ENCODE peak calls at places on chromosomes 1 and 21, in eight cellular contexts. U is thoracic aorta, P is OCI-LY7, X is psoas muscle, I is heart right ventricle, E is GM23338, K is AG09309, N is lower lobe of right lung. J is an unnamed sample.

GRCh38 chr1:147895123-147895522 is 7.5 kb upstream of the GJA8 start:
- DNase-seq in E (no peak), X (no peak), K (no peak), I (no peak), U (no peak), N (no peak), P (no peak), J (no peak)

GRCh38 chr1:106568575-106568974 is 487.9 kb upstream of the PRMT6 start:
- DNase-seq in N (no peak), I (no peak), U (no peak), P (no peak), E (no peak), K (no peak), X (no peak), J (no peak)

GRCh38 chr1:87334351-87335174 is 5.9 kb downstream of the LMO4 start:
- DNase-seq in P (peak; percentile 30), N (no peak), K (no peak), I (peak; percentile 19), U (no peak), X (no peak), E (peak; percentile 78), J (no peak)

GRCh38 chr1:108747128-108747827 is 804 bp downstream of the STXBP3 start:
- DNase-seq in N (peak; percentile 84), I (peak; percentile 67), X (peak; percentile 87), E (peak; percentile 83), K (peak; percentile 46), P (peak; percentile 42), U (peak; percentile 59), J (peak; percentile 86)

GRCh38 chr1:162578071-162578705 is 16.7 kb downstream of the UAP1 start:
- DNase-seq in X (no peak), P (no peak), I (no peak), U (no peak), N (no peak), K (no peak), E (no peak), J (no peak)

GRCh38 chr1:215137985-215138384 is 55.4 kb downstream of the KCNK2 start:
- DNase-seq in N (no peak), X (no peak), K (no peak), I (no peak), P (no peak), E (no peak), U (no peak), J (no peak)

GRCh38 chr21:35563885-35564451 is 496.4 kb downstream of the SETD4 start:
- DNase-seq in U (peak; percentile 13), N (no peak), X (peak; percentile 76), E (no peak), I (peak; percentile 49), P (no peak), K (peak; percentile 98), J (no peak)

GRCh38 chr1:236795757-236796719 is 946 bp downstream of the MTR start:
- DNase-seq in K (peak; percentile 14), E (peak; percentile 5), X (no peak), N (no peak), U (no peak), I (no peak), P (peak; percentile 8), J (peak; percentile 46)

GRCh38 chr1:83006271-83006670 is 992.7 kb downstream of the TTLL7 start:
- DNase-seq in K (no peak), X (no peak), I (no peak), U (no peak), N (no peak), P (no peak), E (no peak), J (no peak)

GRCh38 chr1:235024706-235025421 is 103.8 kb downstream of the TOMM20 start:
- DNase-seq in I (no peak), E (no peak), X (no peak), P (no peak), N (no peak), U (no peak), K (no peak), J (no peak)

GRCh38 chr1:21885236-21886037 is 51.7 kb downstream of the HSPG2 start:
- DNase-seq in N (no peak), I (no peak), U (no peak), X (peak; percentile 45), K (no peak), E (no peak), P (no peak), J (no peak)

DNA sequence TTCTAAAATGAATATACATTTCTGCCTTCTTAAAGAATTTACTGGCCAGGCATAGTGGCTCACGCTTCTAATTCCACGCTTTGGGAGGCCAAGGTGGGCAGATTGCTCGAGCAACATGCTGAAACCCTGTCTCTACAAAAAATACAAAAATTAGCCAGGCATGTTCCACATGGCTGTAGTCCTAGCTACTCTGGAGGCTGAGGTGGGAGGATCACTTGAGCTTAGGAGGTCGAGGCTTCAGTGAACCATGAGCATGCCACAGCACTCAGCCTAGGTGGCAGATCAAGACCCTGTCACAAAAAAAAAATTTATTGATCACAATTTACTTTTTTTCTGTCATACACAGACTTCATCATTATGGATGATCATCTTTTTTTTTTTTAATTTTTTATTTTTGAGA is 11.5 kb downstream of the CDC14A start:
- DNase-seq in N (no peak), U (no peak), E (no peak), X (no peak), K (no peak), P (no peak), I (no peak), J (no peak)
- H3K4me3 ChIP-seq in N (no peak overlapping the region), U (no peak overlapping the region), E (no peak overlapping the region), X (no peak overlapping the region), K (no peak overlapping the region), P (no peak overlapping the region), I (no peak overlapping the region), J (no peak overlapping the region)

GRCh38 chr1:9246841-9247785 is 12.5 kb downstream of the H6PD start:
- DNase-seq in E (peak; percentile 61), K (no peak), N (no peak), X (peak; percentile 62), U (no peak), I (no peak), P (no peak), J (no peak)
- TF ChIP-seq CTCF in E (peak; percentile 45), K (no peak), N (no peak), X (no peak), U (no peak), I (no peak), P (peak; percentile 19), J (no peak)

GRCh38 chr1:201063190-201063544 is 39.7 kb upstream of the KIF21B start:
- DNase-seq in E (no peak), U (no peak), K (no peak), N (no peak), P (no peak), I (no peak), X (no peak), J (no peak)

GRCh38 chr1:201066986-201067385 is 43.5 kb upstream of the KIF21B start:
- DNase-seq in K (no peak), U (no peak), I (no peak), N (no peak), X (peak; percentile 9), E (no peak), P (no peak), J (no peak)

GRCh38 chr1:201064806-201065205 is 41.3 kb upstream of the KIF21B start:
- DNase-seq in X (peak; percentile 15), I (no peak), K (no peak), U (no peak), E (no peak), P (no peak), N (no peak), J (no peak)

GRCh38 chr1:201062511-201063189 is 39.1 kb upstream of the KIF21B start:
- DNase-seq in E (peak; percentile 37), P (no peak), N (no peak), K (no peak), U (no peak), I (no peak), X (peak; percentile 36), J (no peak)

GRCh38 chr1:201065686-201066085 is 42.2 kb upstream of the KIF21B start:
- DNase-seq in E (no peak), N (no peak), I (no peak), P (no peak), U (no peak), K (no peak), X (peak; percentile 14), J (no peak)
- H3K4me3 ChIP-seq in E (no peak overlapping the region), N (no peak overlapping the region), I (no peak overlapping the region), P (no peak overlapping the region), U (no peak overlapping the region), K (no peak overlapping the region), X (no peak overlapping the region), J (no peak overlapping the region)

GRCh38 chr1:24349891-24350290 is 30.7 kb downstream of the GRHL3 start:
- DNase-seq in K (no peak), N (no peak), X (no peak), E (no peak), P (no peak), I (no peak), U (no peak), J (no peak)

GRCh38 chr1:24351918-24352637 is 32.9 kb downstream of the GRHL3 start:
- DNase-seq in P (no peak), N (no peak), U (no peak), K (no peak), I (no peak), E (no peak), X (no peak), J (no peak)

GRCh38 chr1:24353292-24353891 is 34.2 kb downstream of the GRHL3 start:
- DNase-seq in K (no peak), P (no peak), I (no peak), E (no peak), X (no peak), U (no peak), N (no peak), J (no peak)

GRCh38 chr1:24348196-24348595 is 29.0 kb downstream of the GRHL3 start:
- DNase-seq in X (peak; percentile 39), I (no peak), N (no peak), P (no peak), K (no peak), U (no peak), E (no peak), J (no peak)

DNA sequence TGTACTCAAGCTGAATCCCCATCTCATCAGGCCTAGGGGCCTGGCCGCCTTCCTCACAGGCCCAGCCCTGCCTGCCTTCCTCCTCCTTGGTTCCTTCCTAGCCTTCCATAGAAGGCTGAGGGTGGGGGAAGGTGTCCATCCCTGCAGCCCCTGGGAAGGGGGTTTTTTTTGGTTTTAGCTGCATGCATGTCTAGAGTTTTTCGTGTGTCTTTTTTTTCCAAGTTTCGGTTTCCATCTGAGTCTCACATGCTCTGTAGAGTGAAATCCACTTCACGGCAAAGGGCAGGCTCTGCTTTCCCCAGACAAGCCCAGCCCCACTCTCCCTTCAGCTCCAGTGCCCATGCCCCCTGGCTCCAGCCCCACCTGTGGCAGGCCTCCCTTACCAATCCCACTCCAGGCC is 32.1 kb downstream of the GRHL3 start:
- DNase-seq in I (no peak), E (no peak), U (no peak), X (no peak), N (no peak), K (no peak), P (no peak), J (no peak)
- TF ChIP-seq CTCF in I (no peak), E (no peak), U (no peak), X (no peak), N (no peak), K (no peak), P (no peak), J (no peak)

DNA sequence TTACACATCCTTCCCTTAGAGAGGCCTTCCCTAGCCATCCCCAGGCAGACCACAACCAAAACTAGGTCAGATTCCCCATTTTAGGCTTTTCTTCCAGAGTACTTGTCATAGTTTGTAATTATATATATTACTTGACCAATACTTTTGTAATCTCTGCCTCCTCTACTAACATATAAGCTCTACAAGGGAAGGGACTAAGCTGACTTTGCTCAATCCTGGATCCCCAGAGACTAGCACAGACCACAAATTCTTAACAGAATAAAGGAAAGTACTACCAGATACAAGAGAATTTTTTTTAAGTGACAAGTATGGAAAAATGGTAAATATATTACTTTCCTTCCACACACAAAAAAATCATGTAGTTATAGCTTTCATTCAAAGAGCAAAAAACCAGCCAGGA is 2.0 kb downstream of the ZMYM6 start:
- DNase-seq in P (no peak), U (no peak), E (no peak), N (no peak), K (no peak), X (no peak), I (no peak), J (no peak)
- H3K4me3 ChIP-seq in P (peak overlapping the region; percentile 86), U (peak overlapping the region; percentile 92), E (no peak overlapping the region), N (peak overlapping the region; percentile 70), K (no peak overlapping the region), X (peak overlapping the region; percentile 91), I (peak overlapping the region; percentile 89), J (peak overlapping the region; percentile 75)

J was measured in Peyer's patch.